ENCODE peak calls at places on chromosome 1, in ten cellular contexts. X, A, W, S, O, F, P, L, D and I are unnamed samples.
A peak's percentile ranks its signal among the peaks of the same experiment; 100 is the strongest.

GRCh38 chr1:224377676-224378006 is 21.0 kb downstream of the CNIH4 start:
- DNase-seq in X (no peak), A (no peak), W (peak; percentile 84), S (no peak), O (no peak), F (no peak), P (no peak), L (no peak), D (no peak), I (peak; percentile 16)

GRCh38 chr1:230849451-230850194 is 18.7 kb downstream of the C1orf198 start:
- DNase-seq in X (no peak), A (peak; percentile 93), W (peak; percentile 95), S (no peak), O (peak; percentile 92), F (peak; percentile 58), P (peak; percentile 62), L (no peak), D (peak; percentile 88), I (peak; percentile 35)

GRCh38 chr1:162680419-162681126 is 48.3 kb downstream of the DDR2 start:
- DNase-seq in X (no peak), A (no peak), W (no peak), S (no peak), O (no peak), F (no peak), P (no peak), L (no peak), D (no peak), I (no peak)

GRCh38 chr1:8629241-8630091 is 188.0 kb downstream of the RERE start:
- DNase-seq in X (no peak), A (no peak), W (peak; percentile 76), S (peak; percentile 26), O (no peak), F (no peak), P (no peak), L (no peak), D (no peak), I (no peak)

GRCh38 chr1:68016364-68016763 is 34.1 kb downstream of the DIRAS3 start:
- DNase-seq in X (no peak), A (no peak), W (peak; percentile 34), S (no peak), O (no peak), F (no peak), P (no peak), L (no peak), D (no peak), I (no peak)

GRCh38 chr1:223143760-223144248 is 756 bp upstream of the TLR5 start:
- DNase-seq in X (no peak), A (no peak), W (no peak), S (no peak), O (peak; percentile 58), F (peak; percentile 48), P (peak; percentile 24), L (no peak), D (no peak), I (peak; percentile 48)

GRCh38 chr1:81543764-81544163 is 257.0 kb upstream of the ADGRL2 start:
- DNase-seq in X (no peak), A (no peak), W (no peak), S (no peak), O (no peak), F (no peak), P (no peak), L (no peak), D (no peak), I (peak; percentile 24)

GRCh38 chr1:11600901-11601300 is 53.3 kb downstream of the FBXO2 start:
- DNase-seq in X (no peak), A (no peak), W (no peak), S (no peak), O (no peak), F (no peak), P (no peak), L (no peak), D (no peak), I (no peak)

GRCh38 chr1:96882096-96882495 is 160.5 kb downstream of the PTBP2 start:
- DNase-seq in X (no peak), A (no peak), W (no peak), S (no peak), O (no peak), F (no peak), P (no peak), L (no peak), D (no peak), I (no peak)

GRCh38 chr1:96880626-96881025 is 159.0 kb downstream of the PTBP2 start:
- DNase-seq in X (no peak), A (no peak), W (peak; percentile 63), S (no peak), O (no peak), F (no peak), P (no peak), L (no peak), D (no peak), I (no peak)

GRCh38 chr1:96887501-96887900 is 165.9 kb downstream of the PTBP2 start:
- DNase-seq in X (no peak), A (no peak), W (no peak), S (no peak), O (no peak), F (no peak), P (no peak), L (no peak), D (no peak), I (no peak)

DNA sequence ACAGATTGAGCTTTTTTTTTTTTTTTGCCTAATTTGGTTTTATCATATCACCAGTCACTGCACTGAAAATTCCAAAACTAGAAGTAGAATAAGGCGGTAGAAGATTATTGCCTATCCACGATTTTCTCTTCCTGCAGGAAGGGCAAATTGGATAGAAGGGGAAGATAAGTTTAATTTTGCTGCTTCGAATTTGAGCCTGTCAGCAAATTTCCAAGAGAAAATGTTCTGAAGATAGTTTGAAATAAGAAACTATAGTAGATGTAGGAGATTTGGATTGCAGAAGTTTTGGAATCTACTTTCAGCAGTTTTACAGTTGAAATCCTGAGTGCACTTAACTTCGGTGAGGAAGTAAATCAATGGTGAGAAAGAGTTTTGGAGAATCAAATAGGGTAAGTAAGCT is 164.9 kb downstream of the PTBP2 start:
- DNase-seq in X (no peak), A (no peak), W (no peak), S (no peak), O (no peak), F (no peak), P (no peak), L (no peak), D (no peak), I (no peak)
- TF ChIP-seq CTCF in X (no peak), A (no peak), W (no peak), S (no peak), O (no peak), F (no peak), P (no peak), L (no peak), D (no peak), I (no peak)

GRCh38 chr1:226995966-226996332 is 55.9 kb downstream of the COQ8A start:
- DNase-seq in X (no peak), A (no peak), W (no peak), S (no peak), O (no peak), F (no peak), P (no peak), L (no peak), D (no peak), I (no peak)
- H3K27ac ChIP-seq in X (no peak overlapping the region), A (no peak overlapping the region), W (no peak overlapping the region), S (no peak overlapping the region), O (no peak overlapping the region), F (no peak overlapping the region), P (no peak overlapping the region), L (no peak overlapping the region), D (no peak overlapping the region), I (no peak overlapping the region)

GRCh38 chr1:1011388-1011949 is 1.8 kb upstream of the ISG15 start:
- DNase-seq in X (no peak), A (no peak), W (no peak), S (no peak), O (no peak), F (no peak), P (no peak), L (no peak), D (peak; percentile 3), I (no peak)

GRCh38 chr1:1014896-1015681 is 1.8 kb downstream of the ISG15 start:
- DNase-seq in X (no peak), A (no peak), W (no peak), S (peak; percentile 48), O (no peak), F (no peak), P (no peak), L (no peak), D (no peak), I (peak; percentile 46)

GRCh38 chr1:1013105-1013921 is at the start of gene ISG15:
- DNase-seq in X (peak; percentile 67), A (peak; percentile 95), W (peak; percentile 83), S (peak; percentile 90), O (peak; percentile 96), F (peak; percentile 90), P (peak; percentile 92), L (no peak), D (peak; percentile 94), I (peak; percentile 89)

GRCh38 chr1:1019122-1019999 is 559 bp upstream of the AGRN start:
- DNase-seq in X (no peak), A (peak; percentile 91), W (peak; percentile 75), S (peak; percentile 87), O (peak; percentile 82), F (peak; percentile 73), P (peak; percentile 86), L (no peak), D (peak; percentile 78), I (peak; percentile 97)

DNA sequence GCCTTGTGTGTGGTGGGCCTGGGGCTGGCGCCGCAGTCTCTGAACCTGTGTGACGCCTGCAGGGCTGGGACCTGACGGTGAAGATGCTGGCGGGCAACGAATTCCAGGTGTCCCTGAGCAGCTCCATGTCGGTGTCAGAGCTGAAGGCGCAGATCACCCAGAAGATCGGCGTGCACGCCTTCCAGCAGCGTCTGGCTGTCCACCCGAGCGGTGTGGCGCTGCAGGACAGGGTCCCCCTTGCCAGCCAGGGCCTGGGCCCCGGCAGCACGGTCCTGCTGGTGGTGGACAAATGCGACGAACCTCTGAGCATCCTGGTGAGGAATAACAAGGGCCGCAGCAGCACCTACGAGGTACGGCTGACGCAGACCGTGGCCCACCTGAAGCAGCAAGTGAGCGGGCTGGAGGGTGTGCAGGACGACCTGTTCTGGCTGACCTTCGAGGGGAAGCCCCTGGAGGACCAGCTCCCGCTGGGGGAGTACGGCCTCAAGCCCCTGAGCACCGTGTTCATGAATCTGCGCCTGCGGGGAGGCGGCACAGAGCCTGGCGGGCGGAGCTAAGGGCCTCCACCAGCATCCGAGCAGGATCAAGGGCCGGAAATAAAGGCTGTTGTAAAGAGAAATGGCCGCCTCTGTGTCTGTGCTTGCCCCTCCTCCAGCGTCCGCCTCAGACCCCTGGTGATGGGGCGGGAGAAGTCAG is 773 bp downstream of the ISG15 start:
- DNase-seq in X (no peak), A (no peak), W (peak; percentile 21), S (peak; percentile 70), O (no peak), F (no peak), P (no peak), L (no peak), D (no peak), I (peak; percentile 24)
- TF ChIP-seq CTCF in X (no peak), A (no peak), W (no peak), S (no peak), O (no peak), F (no peak), P (no peak), L (no peak), D (no peak), I (no peak)

GRCh38 chr1:42178249-42178648 is 13.7 kb upstream of the GUCA2A start:
- DNase-seq in X (no peak), A (no peak), W (peak; percentile 17), S (no peak), O (no peak), F (no peak), P (no peak), L (no peak), D (no peak), I (peak; percentile 43)
- H3K27ac ChIP-seq in X (no peak overlapping the region), A (no peak overlapping the region), W (no peak overlapping the region), S (no peak overlapping the region), O (no peak overlapping the region), F (no peak overlapping the region), P (peak overlapping the region; percentile 17), L (no peak overlapping the region), D (no peak overlapping the region), I (peak overlapping the region; percentile 39)

GRCh38 chr1:53480678-53481077 is 21.5 kb downstream of the DMRTB1 start:
- DNase-seq in X (no peak), A (no peak), W (no peak), S (no peak), O (no peak), F (no peak), P (no peak), L (no peak), D (no peak), I (no peak)
- TF ChIP-seq CTCF in X (no peak), A (no peak), W (no peak), S (no peak), O (no peak), F (no peak), P (no peak), L (no peak), D (no peak), I (no peak)